ENCODE peak calls at places on chromosomes 13 and 19, in six cellular contexts. C is cardiac muscle cell, J is breast epithelium, G is mesendoderm, Q is testis, S is A549. V is an unnamed sample.

GRCh38 chr19:29810504-29810871 is 1.3 kb upstream of the CCNE1 start:
- DNase-seq in C (peak; percentile 32), J (no peak), G (no peak), Q (peak; percentile 59), S (peak; percentile 47), V (no peak)

GRCh38 chr19:32166238-32166637 is 179.2 kb upstream of the ZNF507 start:
- DNase-seq in C (no peak), J (no peak), G (no peak), Q (no peak), S (no peak), V (peak; percentile 85)

GRCh38 chr19:907183-907853 is 5.7 kb downstream of the R3HDM4 start:
- DNase-seq in C (no peak), J (no peak), G (no peak), Q (no peak), S (no peak), V (no peak)

GRCh38 chr13:20182231-20182846 is 10.4 kb downstream of the GJB2 start:
- DNase-seq in C (peak; percentile 84), J (no peak), G (peak; percentile 80), Q (peak; percentile 57), S (peak; percentile 71), V (peak; percentile 57)

GRCh38 chr19:23771761-23772667 is 13.3 kb upstream of the ZNF681 start:
- DNase-seq in C (no peak), J (no peak), G (no peak), Q (no peak), S (no peak), V (no peak)

GRCh38 chr19:21568816-21569496 is 63.6 kb downstream of the ZNF429 start:
- DNase-seq in C (no peak), J (peak; percentile 94), G (no peak), Q (peak; percentile 97), S (no peak), V (peak; percentile 8)

GRCh38 chr13:112464720-112465119 is 88.6 kb downstream of the SPACA7 start:
- DNase-seq in C (no peak), J (no peak), G (no peak), Q (no peak), S (no peak), V (no peak)

GRCh38 chr13:33953203-33953602 is 135.3 kb downstream of the RFC3 start:
- DNase-seq in C (no peak), J (no peak), G (no peak), Q (no peak), S (no peak), V (no peak)

GRCh38 chr19:8458380-8458779 is 13.6 kb downstream of the HNRNPM start:
- DNase-seq in C (no peak), J (no peak), G (no peak), Q (no peak), S (no peak), V (no peak)

GRCh38 chr19:45568732-45569131 is 15.9 kb downstream of the OPA3 start:
- DNase-seq in C (no peak), J (no peak), G (no peak), Q (no peak), S (peak; percentile 82), V (no peak)

GRCh38 chr13:95267662-95268369 is 33.4 kb downstream of the ABCC4 start:
- DNase-seq in C (no peak), J (no peak), G (peak; percentile 11), Q (no peak), S (peak; percentile 85), V (peak; percentile 87)

GRCh38 chr13:67351915-67352314 is 121.8 kb upstream of the PCDH9 start:
- DNase-seq in C (no peak), J (no peak), G (no peak), Q (no peak), S (no peak), V (no peak)

GRCh38 chr13:45082964-45083363 is 37.3 kb upstream of the GTF2F2 start:
- DNase-seq in C (no peak), J (no peak), G (no peak), Q (no peak), S (no peak), V (no peak)

GRCh38 chr13:44267966-44268365 is 105.7 kb upstream of the SERP2 start:
- DNase-seq in C (no peak), J (no peak), G (no peak), Q (no peak), S (peak; percentile 23), V (no peak)

GRCh38 chr13:42071667-42072419 is 23.4 kb downstream of the DGKH start:
- DNase-seq in C (no peak), J (no peak), G (no peak), Q (no peak), S (peak; percentile 6), V (no peak)

GRCh38 chr19:28012361-28012760 is 1200.6 kb downstream of the UQCRFS1 start:
- DNase-seq in C (peak; percentile 13), J (no peak), G (peak; percentile 76), Q (no peak), S (no peak), V (no peak)

GRCh38 chr19:17185590-17185989 is 29.6 kb upstream of the USE1 start:
- DNase-seq in C (no peak), J (no peak), G (no peak), Q (no peak), S (no peak), V (no peak)
- H3K4me1 ChIP-seq in C (no peaks in the 10 kb centered on the region), J (no peaks in the 10 kb centered on the region), G (no peaks in the 10 kb centered on the region), Q (no peaks in the 10 kb centered on the region), S (no peaks in the 10 kb centered on the region), V (no peaks in the 10 kb centered on the region)

DNA sequence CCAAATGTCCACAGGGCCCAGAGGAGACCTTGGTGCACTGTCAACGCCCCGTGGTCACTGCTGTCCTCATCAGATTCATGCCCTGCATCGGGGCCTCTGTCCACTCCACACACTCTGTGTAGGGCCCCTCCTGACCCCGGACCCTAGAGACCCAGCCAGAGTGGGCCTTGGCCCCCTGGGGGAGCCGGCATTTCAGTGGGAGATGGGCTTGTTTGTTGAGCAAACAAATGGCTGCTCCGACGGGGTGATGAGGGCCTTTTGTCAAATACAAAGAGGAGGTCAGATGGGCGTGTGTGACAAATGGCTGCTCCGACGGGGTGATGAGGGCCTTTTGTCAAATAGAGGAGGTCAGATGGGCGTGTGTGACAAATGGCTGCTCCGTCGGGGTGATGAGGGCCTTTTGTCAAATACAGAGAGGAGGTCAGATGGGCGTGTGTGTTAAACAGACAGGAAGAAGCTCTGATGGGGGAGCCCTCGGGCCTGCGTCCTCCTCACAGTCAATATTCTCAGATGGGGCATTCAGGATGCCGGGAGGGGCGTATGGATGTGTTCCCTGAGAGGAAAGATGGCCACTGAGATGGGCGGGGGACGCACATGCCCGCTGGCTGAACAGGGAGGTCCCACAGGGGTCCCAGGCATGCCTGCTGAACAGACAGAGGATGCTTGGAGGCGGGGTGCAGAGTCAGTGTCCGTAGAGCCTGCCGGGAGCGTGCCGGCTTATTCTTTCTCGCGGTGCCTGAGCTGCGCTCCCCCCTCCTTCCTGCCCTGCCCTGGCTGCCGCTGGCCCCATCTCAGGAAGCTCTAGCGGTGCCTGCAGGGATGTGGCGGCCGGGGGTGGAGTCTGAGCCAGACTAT is 36.3 kb downstream of the SMIM24 start:
- DNase-seq in C (peak; percentile 40), J (no peak), G (peak; percentile 90), Q (peak; percentile 57), S (no peak), V (no peak)
- H3K27ac ChIP-seq in C (no peak overlapping the region), J (peak overlapping the region; percentile 30), G (no peak overlapping the region), Q (no peak overlapping the region), S (no peak overlapping the region), V (no peak overlapping the region)

GRCh38 chr19:38182536-38183210 is 41.3 kb downstream of the DPF1 start:
- DNase-seq in C (no peak), J (no peak), G (no peak), Q (no peak), S (no peak), V (no peak)

GRCh38 chr19:38184815-38185214 is 39.2 kb downstream of the DPF1 start:
- DNase-seq in C (no peak), J (no peak), G (no peak), Q (no peak), S (no peak), V (no peak)

GRCh38 chr19:38180071-38180470 is 44.0 kb downstream of the DPF1 start:
- DNase-seq in C (no peak), J (no peak), G (no peak), Q (no peak), S (no peak), V (no peak)

DNA sequence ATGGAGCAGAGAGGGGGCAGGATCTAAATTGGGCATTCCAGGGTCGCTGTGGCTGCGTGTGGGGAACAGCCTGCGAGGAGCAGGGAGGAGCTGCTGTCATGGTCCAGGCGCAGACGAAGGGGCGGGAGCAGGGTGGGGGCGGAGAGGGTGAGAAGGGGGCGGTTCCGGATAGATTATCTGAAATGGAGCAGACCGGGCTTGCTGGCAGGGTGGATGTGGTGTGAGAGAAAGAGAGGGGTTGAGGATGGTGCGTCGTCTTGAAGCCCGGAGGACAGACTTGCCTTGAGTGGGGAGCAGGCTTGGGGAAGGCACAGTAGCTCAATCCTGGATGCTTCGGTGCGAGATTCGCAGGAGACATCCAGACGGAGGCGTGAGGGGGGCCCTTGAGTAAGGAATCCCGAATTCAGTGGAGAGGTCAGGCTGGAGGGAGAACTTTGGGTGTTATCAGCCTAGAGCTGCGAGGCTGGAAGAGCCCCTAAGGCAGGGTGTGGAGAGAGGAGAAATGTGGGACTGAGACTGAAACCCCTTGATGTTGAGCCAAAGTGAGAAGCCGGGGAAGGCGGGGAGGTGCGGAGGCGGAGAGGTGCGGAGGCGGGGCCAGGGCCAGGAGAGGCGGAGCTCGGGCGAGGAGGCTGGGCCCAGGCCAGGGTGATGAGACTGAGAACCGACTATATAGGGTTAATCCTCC is 40.7 kb downstream of the DPF1 start:
- DNase-seq in C (peak; percentile 47), J (no peak), G (peak; percentile 68), Q (peak; percentile 71), S (no peak), V (no peak)
- H3K4me3 ChIP-seq in C (peak overlapping the region; percentile 13), J (peak overlapping the region; percentile 24), G (peak overlapping the region; percentile 11), Q (peak overlapping the region; percentile 34), S (no peak overlapping the region), V (no peak overlapping the region)

GRCh38 chr19:48964205-48965032 is 690 bp upstream of the FTL start:
- DNase-seq in C (peak; percentile 21), J (no peak), G (peak; percentile 90), Q (peak; percentile 49), S (peak; percentile 83), V (no peak)

GRCh38 chr19:48963371-48964204 is 1.5 kb upstream of the FTL start:
- DNase-seq in C (peak; percentile 55), J (peak; percentile 60), G (peak; percentile 92), Q (peak; percentile 76), S (peak; percentile 92), V (peak; percentile 84)

GRCh38 chr19:48966541-48967345 is 1.6 kb downstream of the FTL start:
- DNase-seq in C (no peak), J (no peak), G (peak; percentile 32), Q (no peak), S (no peak), V (no peak)

GRCh38 chr19:48965806-48966540 is 864 bp downstream of the FTL start:
- DNase-seq in C (peak; percentile 91), J (peak; percentile 90), G (peak; percentile 91), Q (peak; percentile 97), S (peak; percentile 90), V (peak; percentile 94)

DNA sequence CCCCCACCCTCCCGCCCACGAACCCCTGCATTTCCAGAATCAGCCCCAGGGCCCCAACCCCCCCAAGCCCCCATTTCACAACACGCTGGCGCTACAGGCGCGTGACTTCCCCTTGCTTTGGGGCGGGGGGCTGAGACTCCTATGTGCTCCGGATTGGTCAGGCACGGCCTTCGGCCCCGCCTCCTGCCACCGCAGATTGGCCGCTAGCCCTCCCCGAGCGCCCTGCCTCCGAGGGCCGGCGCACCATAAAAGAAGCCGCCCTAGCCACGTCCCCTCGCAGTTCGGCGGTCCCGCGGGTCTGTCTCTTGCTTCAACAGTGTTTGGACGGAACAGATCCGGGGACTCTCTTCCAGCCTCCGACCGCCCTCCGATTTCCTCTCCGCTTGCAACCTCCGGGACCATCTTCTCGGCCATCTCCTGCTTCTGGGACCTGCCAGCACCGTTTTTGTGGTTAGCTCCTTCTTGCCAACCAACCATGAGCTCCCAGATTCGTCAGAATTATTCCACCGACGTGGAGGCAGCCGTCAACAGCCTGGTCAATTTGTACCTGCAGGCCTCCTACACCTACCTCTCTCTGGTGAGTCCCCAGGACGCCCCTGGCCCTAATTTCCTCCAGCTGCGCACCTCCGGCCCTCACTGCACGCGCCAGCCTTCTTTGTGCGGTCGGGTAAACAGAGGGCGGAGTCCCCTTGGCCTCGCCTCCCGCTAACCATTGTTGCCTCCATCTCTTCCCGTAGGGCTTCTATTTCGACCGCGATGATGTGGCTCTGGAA is at the start of gene FTL:
- DNase-seq in C (peak; percentile 94), J (peak; percentile 94), G (peak; percentile 97), Q (peak; percentile 97), S (peak; percentile 99), V (peak; percentile 96)
- H3K4me1 ChIP-seq in C (peaks cover 17% of the 10 kb centered on the region), J (peaks cover 14% of the 10 kb centered on the region), G (peaks cover 16% of the 10 kb centered on the region), Q (peaks cover 29% of the 10 kb centered on the region), S (peaks cover 62% of the 10 kb centered on the region), V (peaks cover 18% of the 10 kb centered on the region)

V was measured in SJCRH30.